ENCODE peak calls at places on chromosomes 16 and 17, in ten cellular contexts. N is fibroblast of lung, F is AG04450, W is fibroblast of villous mesenchyme, A is AG10803, I is mucosa of descending colon, S is HFFc6, V is thyroid gland, X is tibial artery, J is cardiac muscle cell. R is an unnamed sample.

GRCh38 chr16:82070656-82071369 is 35.8 kb downstream of the HSD17B2 start:
- DNase-seq in N (peak), F (peak), W (peak), A (peak), I (no peak), S (peak), V (no peak), X (no peak), J (no peak), R (peak)

GRCh38 chr17:58279016-58279671 is 1.6 kb downstream of the MPO start:
- DNase-seq in N (peak), F (no peak), W (peak), A (peak), I (peak), S (no peak), V (peak), X (no peak), J (no peak), R (no peak)

GRCh38 chr16:10080031-10080772 is 102.0 kb downstream of the GRIN2A start:
- DNase-seq in N (no peak), F (no peak), W (peak), A (peak), I (no peak), S (peak), V (no peak), X (peak), J (peak), R (no peak)

GRCh38 chr17:80920406-80920805 is 71.2 kb upstream of the CHMP6 start:
- DNase-seq in N (peak), F (no peak), W (peak), A (no peak), I (no peak), S (no peak), V (no peak), X (no peak), J (no peak), R (no peak)

GRCh38 chr17:45149669-45150603 is 1.7 kb downstream of the HEXIM1 start:
- DNase-seq in N (peak), F (no peak), W (peak), A (peak), I (peak), S (no peak), V (peak), X (peak), J (peak), R (no peak)

GRCh38 chr16:23597003-23597756 is 1.1 kb upstream of the NDUFAB1 start:
- DNase-seq in N (no peak), F (no peak), W (peak), A (no peak), I (no peak), S (peak), V (no peak), X (no peak), J (peak), R (no peak)

GRCh38 chr17:74373838-74374606 is 6.7 kb downstream of the GPR142 start:
- DNase-seq in N (no peak), F (no peak), W (no peak), A (no peak), I (no peak), S (no peak), V (no peak), X (no peak), J (no peak), R (no peak)

GRCh38 chr17:1179635-1180433 is at the start of gene ABR:
- DNase-seq in N (peak), F (no peak), W (peak), A (peak), I (peak), S (no peak), V (no peak), X (no peak), J (peak), R (no peak)

GRCh38 chr16:89476379-89476778 is 14.0 kb downstream of the ANKRD11 start:
- DNase-seq in N (no peak), F (no peak), W (no peak), A (no peak), I (peak), S (no peak), V (no peak), X (no peak), J (no peak), R (no peak)

GRCh38 chr17:60641810-60642220 is 35.8 kb upstream of the BCAS3 start:
- DNase-seq in N (peak), F (peak), W (peak), A (peak), I (no peak), S (peak), V (peak), X (peak), J (peak), R (peak)

GRCh38 chr17:11986179-11986938 is 10.9 kb downstream of the ZNF18 start:
- DNase-seq in N (no peak), F (no peak), W (no peak), A (peak), I (no peak), S (no peak), V (no peak), X (peak), J (no peak), R (no peak)

GRCh38 chr17:69363488-69364210 is 36.7 kb upstream of the ABCA5 start:
- DNase-seq in N (peak), F (no peak), W (no peak), A (no peak), I (no peak), S (no peak), V (no peak), X (no peak), J (no peak), R (no peak)

GRCh38 chr17:69361156-69361555 is 34.2 kb upstream of the ABCA5 start:
- DNase-seq in N (no peak), F (no peak), W (no peak), A (no peak), I (no peak), S (no peak), V (no peak), X (no peak), J (no peak), R (no peak)

GRCh38 chr17:69357701-69358100 is 30.8 kb upstream of the ABCA5 start:
- DNase-seq in N (peak), F (no peak), W (peak), A (no peak), I (no peak), S (no peak), V (peak), X (no peak), J (peak), R (peak)

GRCh38 chr17:69356625-69357024 is 29.7 kb upstream of the ABCA5 start:
- DNase-seq in N (no peak), F (no peak), W (no peak), A (no peak), I (no peak), S (no peak), V (peak), X (no peak), J (no peak), R (no peak)

GRCh38 chr17:69358688-69359596 is 32.0 kb upstream of the ABCA5 start:
- DNase-seq in N (no peak), F (no peak), W (no peak), A (no peak), I (no peak), S (no peak), V (no peak), X (no peak), J (peak), R (no peak)
- TF ChIP-seq CTCF in N (no peak), F (peak), W (no peak), A (no peak), I (no peak), S (no peak), V (no peak), X (no peak), J (no peak), R (peak)

DNA sequence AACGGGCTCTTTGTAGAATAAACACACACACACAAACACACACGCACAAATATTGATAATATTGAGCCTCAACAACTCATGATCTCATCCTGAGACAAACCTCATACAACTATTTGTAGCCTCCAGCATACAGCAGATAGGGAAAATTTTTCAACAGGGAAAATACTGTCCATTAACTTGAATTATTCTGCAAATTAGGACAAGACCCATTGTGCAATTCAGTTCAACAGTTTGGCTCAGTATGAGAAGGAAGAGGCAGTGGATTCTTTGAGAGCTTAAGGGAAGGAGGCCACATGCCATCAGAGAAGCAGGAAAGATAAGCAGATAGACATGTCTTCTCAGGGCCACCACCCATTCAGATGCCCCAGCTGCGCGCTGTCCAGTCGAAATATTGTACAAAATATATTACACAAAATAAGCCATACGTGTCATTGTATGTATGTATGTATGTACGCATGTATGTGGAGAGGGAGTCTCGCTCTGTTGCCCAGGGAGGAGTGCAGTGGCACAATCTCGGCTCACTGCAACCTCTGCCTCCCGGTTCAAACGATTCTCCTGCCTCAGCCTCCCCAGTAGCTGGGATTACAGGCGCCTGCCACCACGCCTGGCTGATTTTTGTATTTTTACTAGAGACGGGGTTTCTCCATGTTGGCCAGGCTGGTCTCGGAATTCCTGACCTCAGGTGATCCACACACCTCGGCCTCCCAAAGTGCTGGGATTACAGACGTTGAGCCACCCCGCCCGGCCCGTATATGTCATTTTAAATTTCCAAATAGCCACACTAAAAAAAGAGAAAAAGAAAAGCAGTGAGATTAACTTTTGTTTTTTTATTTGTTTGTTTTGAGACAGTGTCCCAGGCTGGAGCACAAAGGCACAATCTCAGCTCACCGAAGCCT is 1.8 kb downstream of the ZC3H7A start:
- DNase-seq in N (peak), F (no peak), W (peak), A (peak), I (no peak), S (no peak), V (no peak), X (no peak), J (no peak), R (no peak)
- TF ChIP-seq CTCF in N (no peak), F (no peak), W (no peak), A (no peak), I (no peak), S (no peak), V (no peak), X (no peak), J (no peak), R (no peak)

DNA sequence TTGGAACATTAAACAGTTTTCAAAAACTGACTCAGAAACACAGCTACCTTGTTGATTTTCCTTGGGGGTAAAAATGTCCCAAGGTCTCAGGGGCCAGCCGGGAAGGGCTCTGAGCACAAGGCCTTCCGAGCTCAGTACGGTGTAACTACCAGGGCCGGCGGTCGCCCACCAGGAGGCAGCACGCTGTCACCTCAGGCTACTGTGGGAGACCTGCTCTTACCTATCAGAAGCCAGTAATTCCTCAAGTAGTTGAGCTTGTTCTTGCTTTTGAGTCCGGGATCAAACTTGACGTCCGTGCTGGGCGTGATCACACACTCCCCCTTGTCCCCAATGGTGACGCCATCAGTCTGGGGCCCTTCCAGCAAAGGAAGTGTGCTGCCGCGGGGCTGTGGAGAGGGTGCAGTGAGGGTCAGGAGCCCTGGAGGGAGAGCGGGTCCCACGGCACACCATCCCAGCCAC is 43.4 kb upstream of the ICAM2 start:
- DNase-seq in N (peak), F (no peak), W (peak), A (peak), I (peak), S (no peak), V (peak), X (peak), J (peak), R (no peak)
- TF ChIP-seq CTCF in N (peak), F (peak), W (peak), A (peak), I (peak), S (peak), V (peak), X (peak), J (peak), R (peak)

GRCh38 chr16:11254913-11255736 is 879 bp downstream of the SOCS1 start:
- DNase-seq in N (peak), F (no peak), W (peak), A (peak), I (peak), S (peak), V (peak), X (peak), J (peak), R (no peak)

GRCh38 chr16:11255737-11256656 is at the start of gene SOCS1:
- DNase-seq in N (peak), F (peak), W (peak), A (peak), I (peak), S (peak), V (peak), X (peak), J (peak), R (no peak)

GRCh38 chr16:11253009-11253994 is 2.7 kb downstream of the SOCS1 start:
- DNase-seq in N (peak), F (no peak), W (peak), A (peak), I (no peak), S (peak), V (no peak), X (no peak), J (no peak), R (no peak)

GRCh38 chr16:11252482-11252931 is 3.5 kb downstream of the SOCS1 start:
- DNase-seq in N (no peak), F (no peak), W (no peak), A (no peak), I (no peak), S (no peak), V (no peak), X (no peak), J (no peak), R (no peak)

DNA sequence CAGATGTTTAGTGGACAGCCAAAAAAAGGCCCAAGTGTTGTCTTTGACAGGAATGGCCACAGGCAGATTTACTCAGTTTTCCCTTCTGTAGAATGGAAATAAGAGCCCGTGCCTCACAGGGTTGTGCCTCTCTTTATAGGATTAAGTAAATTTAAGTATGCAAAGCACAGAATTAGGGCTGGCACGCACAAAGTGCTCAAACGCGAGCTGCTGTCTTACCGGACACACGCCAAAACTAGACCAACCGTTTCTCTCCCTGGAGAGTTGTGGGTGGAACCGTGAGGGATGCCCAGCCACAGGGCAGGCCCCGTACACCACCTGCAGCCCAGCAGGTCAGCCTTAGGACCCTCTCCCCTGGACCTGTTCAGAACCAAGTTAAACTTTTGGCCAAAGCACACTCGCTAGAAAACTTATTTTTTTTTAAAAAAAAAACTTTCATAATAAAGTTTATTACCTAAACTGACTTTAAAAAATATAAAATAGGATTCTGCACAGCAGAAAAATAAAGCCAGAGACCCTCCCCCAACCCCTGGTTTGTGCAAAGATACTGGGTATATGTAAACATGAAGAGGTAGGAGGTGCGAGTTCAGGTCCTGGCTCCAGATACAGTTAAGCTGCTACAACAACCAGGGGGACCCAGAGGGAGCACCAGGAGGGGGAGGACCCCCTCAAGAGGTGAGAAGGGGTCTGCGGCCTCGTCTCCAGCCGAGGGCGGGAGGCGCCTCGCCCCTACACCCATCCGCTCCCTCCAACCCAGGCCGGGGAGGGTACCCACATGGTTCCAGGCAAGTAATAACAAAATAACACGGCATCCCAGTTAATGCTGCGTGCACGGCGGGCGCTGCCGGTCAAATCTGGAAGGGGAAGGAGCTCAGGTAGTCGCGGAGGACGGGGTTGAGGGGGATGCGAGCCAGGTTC is 1.8 kb downstream of the SOCS1 start:
- DNase-seq in N (peak), F (no peak), W (no peak), A (no peak), I (no peak), S (no peak), V (no peak), X (no peak), J (no peak), R (no peak)
- TF ChIP-seq CTCF in N (no peak), F (no peak), W (no peak), A (no peak), I (no peak), S (no peak), V (no peak), X (no peak), J (no peak), R (no peak)

DNA sequence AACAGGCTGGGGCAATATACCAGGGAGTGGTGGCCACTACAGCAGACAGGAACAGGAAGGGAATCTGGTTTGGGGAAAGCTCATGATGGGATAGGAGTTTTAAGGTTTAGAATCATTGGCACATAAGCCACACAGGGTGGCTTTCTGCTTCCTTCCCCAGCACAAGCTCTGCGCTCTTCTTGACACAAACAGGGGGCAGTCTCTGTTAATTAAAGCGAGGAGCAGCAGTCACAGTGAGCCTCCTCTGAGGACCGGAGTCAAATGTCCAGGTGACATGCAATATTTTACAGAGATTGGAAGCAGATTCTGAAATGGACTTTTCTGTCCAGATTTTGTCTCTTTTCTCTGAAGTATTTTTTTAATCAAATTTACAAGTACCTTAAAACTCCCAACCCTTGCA is 2.8 kb upstream of the SHISA9 start:
- DNase-seq in N (no peak), F (no peak), W (no peak), A (no peak), I (no peak), S (no peak), V (no peak), X (no peak), J (no peak), R (no peak)
- TF ChIP-seq CTCF in N (no peak), F (no peak), W (no peak), A (no peak), I (no peak), S (peak), V (no peak), X (no peak), J (no peak), R (peak)

DNA sequence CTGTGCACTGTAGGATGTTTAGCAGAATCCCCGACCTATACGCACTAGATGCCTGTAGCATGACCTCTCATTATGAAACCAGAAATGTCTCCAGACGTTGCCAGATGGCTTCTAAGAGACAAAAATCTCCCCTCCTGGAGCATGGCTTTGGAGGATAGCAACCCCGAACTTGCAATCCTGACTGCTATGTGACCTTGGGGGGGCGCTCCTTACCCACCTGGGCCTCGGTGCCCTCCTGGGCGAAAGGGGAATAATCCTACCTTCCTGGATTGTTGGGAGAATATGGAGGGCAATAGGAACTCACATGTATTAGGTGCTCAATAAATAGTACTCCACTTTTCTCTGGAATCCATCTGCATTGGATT is 8.1 kb downstream of the MRM1 start:
- DNase-seq in N (no peak), F (no peak), W (no peak), A (no peak), I (no peak), S (no peak), V (no peak), X (no peak), J (no peak), R (no peak)
- TF ChIP-seq CTCF in N (no peak), F (no peak), W (no peak), A (no peak), I (no peak), S (no peak), V (no peak), X (no peak), J (no peak), R (no peak)

DNA sequence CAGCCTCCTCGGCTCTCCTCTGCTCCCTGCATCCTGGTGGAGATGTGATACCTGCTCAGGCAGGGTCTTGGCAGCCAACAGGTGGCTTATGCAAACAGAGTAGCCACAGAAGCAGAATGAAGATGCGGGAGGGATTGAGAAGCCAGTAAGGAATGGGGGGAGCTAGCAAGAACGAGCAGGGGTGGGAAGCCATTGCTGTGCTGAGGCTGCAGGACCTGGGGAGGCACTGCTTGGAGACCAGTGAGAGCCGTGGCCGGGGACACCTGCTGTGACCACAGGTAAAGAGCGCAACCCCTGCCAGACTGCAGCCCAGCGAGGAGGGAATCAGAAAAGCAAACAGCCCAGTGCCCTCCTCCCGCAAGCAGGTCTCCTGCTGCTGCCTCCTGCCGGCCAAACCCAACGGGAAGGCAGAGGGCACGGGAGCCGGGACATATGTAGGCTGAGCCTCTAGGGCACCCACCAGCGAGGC is 14.7 kb downstream of the AIPL1 start:
- DNase-seq in N (no peak), F (no peak), W (no peak), A (no peak), I (no peak), S (no peak), V (no peak), X (no peak), J (peak), R (no peak)
- TF ChIP-seq CTCF in N (peak), F (peak), W (peak), A (peak), I (no peak), S (peak), V (no peak), X (no peak), J (peak), R (peak)

R was measured in epithelial cell of proximal tubule.